ENCODE peak calls at places on chromosomes 5 and 9, in eight cellular contexts. One of them, this sample, is unnamed. For H3K4me1, the result is how much of the 10 kb centered on the place peaks cover.

GRCh38 chr5:43802651-43803050 is 199.7 kb downstream of the NNT start:
- DNase-seq in body of pancreas: no peak
- DNase-seq in CD8-positive, alpha-beta T cell: no peak
- DNase-seq in upper lobe of right lung: no peak
- DNase-seq in psoas muscle: no peak
- DNase-seq in heart right ventricle: no peak
- DNase-seq in heart left ventricle: no peak
- DNase-seq in endothelial cell of umbilical vein: no peak
- DNase-seq in this sample: no peak

GRCh38 chr5:131112424-131112823 is 52.6 kb downstream of the HINT1 start:
- DNase-seq in body of pancreas: no peak
- DNase-seq in CD8-positive, alpha-beta T cell: no peak
- DNase-seq in upper lobe of right lung: no peak
- DNase-seq in psoas muscle: no peak
- DNase-seq in heart right ventricle: no peak
- DNase-seq in heart left ventricle: no peak
- DNase-seq in endothelial cell of umbilical vein: no peak
- DNase-seq in this sample: no peak

GRCh38 chr5:28734396-28734795 is 1696.0 kb upstream of the CDH9 start:
- DNase-seq in body of pancreas: no peak
- DNase-seq in CD8-positive, alpha-beta T cell: no peak
- DNase-seq in upper lobe of right lung: no peak
- DNase-seq in psoas muscle: no peak
- DNase-seq in heart right ventricle: no peak
- DNase-seq in heart left ventricle: no peak
- DNase-seq in endothelial cell of umbilical vein: no peak
- DNase-seq in this sample: no peak

GRCh38 chr5:180803181-180804128 is 849 bp upstream of the MGAT1 start:
- DNase-seq in body of pancreas: no peak
- DNase-seq in CD8-positive, alpha-beta T cell: peak
- DNase-seq in upper lobe of right lung: peak
- DNase-seq in psoas muscle: peak
- DNase-seq in heart right ventricle: peak
- DNase-seq in heart left ventricle: peak
- DNase-seq in endothelial cell of umbilical vein: peak
- DNase-seq in this sample: peak

GRCh38 chr5:142568271-142568995 is 117.5 kb downstream of the FGF1 start:
- DNase-seq in body of pancreas: no peak
- DNase-seq in CD8-positive, alpha-beta T cell: no peak
- DNase-seq in upper lobe of right lung: no peak
- DNase-seq in psoas muscle: no peak
- DNase-seq in heart right ventricle: no peak
- DNase-seq in heart left ventricle: no peak
- DNase-seq in endothelial cell of umbilical vein: no peak
- DNase-seq in this sample: no peak

GRCh38 chr9:127050152-127050551 is 72.3 kb downstream of the ANGPTL2 start:
- DNase-seq in body of pancreas: no peak
- DNase-seq in CD8-positive, alpha-beta T cell: no peak
- DNase-seq in upper lobe of right lung: no peak
- DNase-seq in psoas muscle: no peak
- DNase-seq in heart right ventricle: no peak
- DNase-seq in heart left ventricle: no peak
- DNase-seq in endothelial cell of umbilical vein: no peak
- DNase-seq in this sample: no peak

GRCh38 chr5:33524476-33524875 is 83.7 kb downstream of the TARS1 start:
- DNase-seq in body of pancreas: no peak
- DNase-seq in CD8-positive, alpha-beta T cell: no peak
- DNase-seq in upper lobe of right lung: no peak
- DNase-seq in psoas muscle: no peak
- DNase-seq in heart right ventricle: no peak
- DNase-seq in heart left ventricle: no peak
- DNase-seq in endothelial cell of umbilical vein: no peak
- DNase-seq in this sample: no peak

GRCh38 chr5:138468966-138469539 is 3.8 kb downstream of the EGR1 start:
- DNase-seq in body of pancreas: no peak
- DNase-seq in CD8-positive, alpha-beta T cell: no peak
- DNase-seq in upper lobe of right lung: no peak
- DNase-seq in psoas muscle: no peak
- DNase-seq in heart right ventricle: no peak
- DNase-seq in heart left ventricle: no peak
- DNase-seq in endothelial cell of umbilical vein: peak
- DNase-seq in this sample: no peak

GRCh38 chr9:123686131-123686848 is 243.6 kb downstream of the DENND1A start:
- DNase-seq in body of pancreas: no peak
- DNase-seq in CD8-positive, alpha-beta T cell: no peak
- DNase-seq in upper lobe of right lung: no peak
- DNase-seq in psoas muscle: no peak
- DNase-seq in heart right ventricle: no peak
- DNase-seq in heart left ventricle: no peak
- DNase-seq in endothelial cell of umbilical vein: peak
- DNase-seq in this sample: peak

GRCh38 chr9:78676009-78676408 is 379.1 kb downstream of the PSAT1 start:
- DNase-seq in body of pancreas: no peak
- DNase-seq in CD8-positive, alpha-beta T cell: no peak
- DNase-seq in upper lobe of right lung: no peak
- DNase-seq in psoas muscle: no peak
- DNase-seq in heart right ventricle: no peak
- DNase-seq in heart left ventricle: no peak
- DNase-seq in endothelial cell of umbilical vein: no peak
- DNase-seq in this sample: no peak

GRCh38 chr9:38215465-38215864 is 146.4 kb upstream of the SHB start:
- DNase-seq in body of pancreas: no peak
- DNase-seq in CD8-positive, alpha-beta T cell: no peak
- DNase-seq in upper lobe of right lung: no peak
- DNase-seq in psoas muscle: no peak
- DNase-seq in heart right ventricle: no peak
- DNase-seq in heart left ventricle: no peak
- DNase-seq in endothelial cell of umbilical vein: peak
- DNase-seq in this sample: no peak

GRCh38 chr9:134932656-134933055 is 14.9 kb upstream of the FCN1 start:
- DNase-seq in body of pancreas: no peak
- DNase-seq in CD8-positive, alpha-beta T cell: no peak
- DNase-seq in upper lobe of right lung: no peak
- DNase-seq in psoas muscle: no peak
- DNase-seq in heart right ventricle: no peak
- DNase-seq in heart left ventricle: no peak
- DNase-seq in endothelial cell of umbilical vein: no peak
- DNase-seq in this sample: no peak

GRCh38 chr5:113435571-113435970 is 782 bp upstream of the TSSK1B start:
- DNase-seq in body of pancreas: no peak
- DNase-seq in CD8-positive, alpha-beta T cell: no peak
- DNase-seq in upper lobe of right lung: no peak
- DNase-seq in psoas muscle: no peak
- DNase-seq in heart right ventricle: no peak
- DNase-seq in heart left ventricle: no peak
- DNase-seq in endothelial cell of umbilical vein: no peak
- DNase-seq in this sample: no peak

GRCh38 chr5:80987078-80987766 is 27.1 kb downstream of the RASGRF2 start:
- DNase-seq in body of pancreas: no peak
- DNase-seq in CD8-positive, alpha-beta T cell: no peak
- DNase-seq in upper lobe of right lung: no peak
- DNase-seq in psoas muscle: no peak
- DNase-seq in heart right ventricle: no peak
- DNase-seq in heart left ventricle: no peak
- DNase-seq in endothelial cell of umbilical vein: no peak
- DNase-seq in this sample: no peak

GRCh38 chr9:133403766-133404439 is 13.9 kb downstream of the REXO4 start:
- DNase-seq in body of pancreas: peak
- DNase-seq in CD8-positive, alpha-beta T cell: peak
- DNase-seq in upper lobe of right lung: peak
- DNase-seq in psoas muscle: peak
- DNase-seq in heart right ventricle: no peak
- DNase-seq in heart left ventricle: no peak
- DNase-seq in endothelial cell of umbilical vein: peak
- DNase-seq in this sample: no peak

GRCh38 chr9:2729003-2729402 is 11.7 kb downstream of the KCNV2 start:
- DNase-seq in body of pancreas: no peak
- DNase-seq in CD8-positive, alpha-beta T cell: no peak
- DNase-seq in upper lobe of right lung: no peak
- DNase-seq in psoas muscle: no peak
- DNase-seq in heart right ventricle: no peak
- DNase-seq in heart left ventricle: no peak
- DNase-seq in endothelial cell of umbilical vein: no peak
- DNase-seq in this sample: no peak

DNA sequence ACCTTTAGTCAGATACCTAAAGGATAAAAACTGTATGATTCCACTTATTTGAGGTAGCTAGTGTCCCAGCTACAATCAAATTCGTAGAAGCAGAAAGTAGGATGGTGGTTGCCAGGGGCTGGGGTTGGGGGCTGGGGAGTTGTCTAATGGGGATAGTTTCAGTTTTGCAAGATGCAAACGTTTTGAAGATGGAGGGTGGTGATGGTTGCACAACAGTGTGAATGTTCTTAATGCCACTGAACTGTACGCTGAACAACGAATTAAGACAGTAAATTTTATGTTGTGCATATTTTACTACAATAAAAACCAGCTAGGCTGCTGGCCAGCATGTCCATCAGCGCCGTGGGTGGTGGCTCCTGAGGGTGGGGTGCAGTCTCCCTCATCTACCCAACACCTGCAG is 137.8 kb downstream of the GADD45G start:
- DNase-seq in body of pancreas: no peak
- DNase-seq in CD8-positive, alpha-beta T cell: no peak
- DNase-seq in upper lobe of right lung: no peak
- DNase-seq in psoas muscle: no peak
- DNase-seq in heart right ventricle: no peak
- DNase-seq in heart left ventricle: no peak
- DNase-seq in endothelial cell of umbilical vein: no peak
- DNase-seq in this sample: no peak
- H3K4me1 ChIP-seq in body of pancreas: under half
- H3K4me1 ChIP-seq in CD8-positive, alpha-beta T cell: half or more
- H3K4me1 ChIP-seq in upper lobe of right lung: under half
- H3K4me1 ChIP-seq in psoas muscle: under half
- H3K4me1 ChIP-seq in heart right ventricle: under half
- H3K4me1 ChIP-seq in heart left ventricle: under half
- H3K4me1 ChIP-seq in endothelial cell of umbilical vein: under half
- H3K4me1 ChIP-seq in this sample: under half

DNA sequence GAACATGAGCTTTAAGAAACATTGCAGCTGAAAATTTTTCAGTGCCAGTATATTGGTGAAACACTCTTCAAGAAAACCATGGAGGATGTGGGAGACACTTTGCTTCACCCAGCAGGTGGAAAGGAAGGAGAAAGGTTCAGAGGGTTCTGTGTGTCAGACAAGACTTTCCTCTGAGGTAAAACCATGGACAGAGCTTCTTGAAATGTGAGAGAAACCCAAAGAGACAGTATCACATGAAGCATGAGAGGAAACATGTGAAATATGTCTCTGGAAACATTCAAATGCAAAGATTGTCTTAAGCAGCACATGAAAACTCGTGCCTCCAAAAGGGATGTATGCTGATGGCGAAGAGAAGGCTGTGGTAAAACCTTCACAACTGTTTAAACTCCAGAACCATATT is 368.9 kb upstream of the ST8SIA4 start:
- DNase-seq in body of pancreas: no peak
- DNase-seq in CD8-positive, alpha-beta T cell: no peak
- DNase-seq in upper lobe of right lung: no peak
- DNase-seq in psoas muscle: no peak
- DNase-seq in heart right ventricle: no peak
- DNase-seq in heart left ventricle: no peak
- DNase-seq in endothelial cell of umbilical vein: no peak
- DNase-seq in this sample: no peak
- TF ChIP-seq CTCF in body of pancreas: no peak
- TF ChIP-seq CTCF in CD8-positive, alpha-beta T cell: no peak
- TF ChIP-seq CTCF in upper lobe of right lung: no peak
- TF ChIP-seq CTCF in psoas muscle: no peak
- TF ChIP-seq CTCF in heart right ventricle: no peak
- TF ChIP-seq CTCF in heart left ventricle: no peak
- TF ChIP-seq CTCF in endothelial cell of umbilical vein: no peak
- TF ChIP-seq CTCF in this sample: no peak

GRCh38 chr5:1479581-1480188 is 34.4 kb upstream of the SLC6A3 start:
- DNase-seq in body of pancreas: no peak
- DNase-seq in CD8-positive, alpha-beta T cell: peak
- DNase-seq in upper lobe of right lung: no peak
- DNase-seq in psoas muscle: no peak
- DNase-seq in heart right ventricle: peak
- DNase-seq in heart left ventricle: no peak
- DNase-seq in endothelial cell of umbilical vein: peak
- DNase-seq in this sample: no peak
- H3K4me1 ChIP-seq in body of pancreas: under half
- H3K4me1 ChIP-seq in CD8-positive, alpha-beta T cell: under half
- H3K4me1 ChIP-seq in upper lobe of right lung: under half
- H3K4me1 ChIP-seq in psoas muscle: under half
- H3K4me1 ChIP-seq in heart right ventricle: under half
- H3K4me1 ChIP-seq in heart left ventricle: under half
- H3K4me1 ChIP-seq in endothelial cell of umbilical vein: under half
- H3K4me1 ChIP-seq in this sample: under half

GRCh38 chr5:65086234-65086886 is 317.6 kb downstream of the CWC27 start:
- DNase-seq in body of pancreas: no peak
- DNase-seq in CD8-positive, alpha-beta T cell: no peak
- DNase-seq in upper lobe of right lung: no peak
- DNase-seq in psoas muscle: no peak
- DNase-seq in heart right ventricle: no peak
- DNase-seq in heart left ventricle: no peak
- DNase-seq in endothelial cell of umbilical vein: no peak
- DNase-seq in this sample: no peak
- TF ChIP-seq CTCF in body of pancreas: no peak
- TF ChIP-seq CTCF in CD8-positive, alpha-beta T cell: no peak
- TF ChIP-seq CTCF in upper lobe of right lung: no peak
- TF ChIP-seq CTCF in psoas muscle: no peak
- TF ChIP-seq CTCF in heart right ventricle: no peak
- TF ChIP-seq CTCF in heart left ventricle: no peak
- TF ChIP-seq CTCF in endothelial cell of umbilical vein: no peak
- TF ChIP-seq CTCF in this sample: no peak